ENCODE peak calls at places on chromosomes 6 and 20, in seven cellular contexts. One of them, this sample, is unnamed.

GRCh38 chr6:161804804-161805203 is 530.9 kb upstream of the AGPAT4 start:
- DNase-seq in astrocyte of the spinal cord: peak
- DNase-seq in GM13977: no peak
- DNase-seq in colonic mucosa: no peak
- DNase-seq in keratinocyte: no peak
- DNase-seq in tibial nerve: no peak
- DNase-seq in astrocyte of the cerebellum: peak
- DNase-seq in this sample: no peak

GRCh38 chr20:35207950-35208611 is 18.4 kb upstream of the MMP24 start:
- DNase-seq in astrocyte of the spinal cord: peak
- DNase-seq in GM13977: peak
- DNase-seq in colonic mucosa: peak
- DNase-seq in keratinocyte: no peak
- DNase-seq in tibial nerve: peak
- DNase-seq in astrocyte of the cerebellum: peak
- DNase-seq in this sample: peak

GRCh38 chr20:9789136-9789535 is 49.7 kb downstream of the PAK5 start:
- DNase-seq in astrocyte of the spinal cord: no peak
- DNase-seq in GM13977: no peak
- DNase-seq in colonic mucosa: no peak
- DNase-seq in keratinocyte: no peak
- DNase-seq in tibial nerve: no peak
- DNase-seq in astrocyte of the cerebellum: no peak
- DNase-seq in this sample: no peak

GRCh38 chr6:25774120-25774730 is 19.7 kb downstream of the SLC17A4 start:
- DNase-seq in astrocyte of the spinal cord: no peak
- DNase-seq in GM13977: no peak
- DNase-seq in colonic mucosa: no peak
- DNase-seq in keratinocyte: no peak
- DNase-seq in tibial nerve: no peak
- DNase-seq in astrocyte of the cerebellum: no peak
- DNase-seq in this sample: no peak

GRCh38 chr6:170147832-170148708 is 142.8 kb downstream of the DLL1 start:
- DNase-seq in astrocyte of the spinal cord: no peak
- DNase-seq in GM13977: no peak
- DNase-seq in colonic mucosa: no peak
- DNase-seq in keratinocyte: no peak
- DNase-seq in tibial nerve: no peak
- DNase-seq in astrocyte of the cerebellum: no peak
- DNase-seq in this sample: peak

GRCh38 chr6:4973972-4974885 is 29.6 kb downstream of the RPP40 start:
- DNase-seq in astrocyte of the spinal cord: peak
- DNase-seq in GM13977: no peak
- DNase-seq in colonic mucosa: no peak
- DNase-seq in keratinocyte: no peak
- DNase-seq in tibial nerve: peak
- DNase-seq in astrocyte of the cerebellum: peak
- DNase-seq in this sample: no peak

GRCh38 chr20:63461364-63461763 is 11.1 kb downstream of the KCNQ2 start:
- DNase-seq in astrocyte of the spinal cord: no peak
- DNase-seq in GM13977: no peak
- DNase-seq in colonic mucosa: no peak
- DNase-seq in keratinocyte: no peak
- DNase-seq in tibial nerve: no peak
- DNase-seq in astrocyte of the cerebellum: no peak
- DNase-seq in this sample: no peak

GRCh38 chr20:58048096-58048702 is 180.3 kb downstream of the ANKRD60 start:
- DNase-seq in astrocyte of the spinal cord: peak
- DNase-seq in GM13977: no peak
- DNase-seq in colonic mucosa: no peak
- DNase-seq in keratinocyte: peak
- DNase-seq in tibial nerve: no peak
- DNase-seq in astrocyte of the cerebellum: peak
- DNase-seq in this sample: no peak

GRCh38 chr6:21665436-21666199 is 72.1 kb downstream of the SOX4 start:
- DNase-seq in astrocyte of the spinal cord: no peak
- DNase-seq in GM13977: peak
- DNase-seq in colonic mucosa: peak
- DNase-seq in keratinocyte: no peak
- DNase-seq in tibial nerve: no peak
- DNase-seq in astrocyte of the cerebellum: no peak
- DNase-seq in this sample: no peak

DNA sequence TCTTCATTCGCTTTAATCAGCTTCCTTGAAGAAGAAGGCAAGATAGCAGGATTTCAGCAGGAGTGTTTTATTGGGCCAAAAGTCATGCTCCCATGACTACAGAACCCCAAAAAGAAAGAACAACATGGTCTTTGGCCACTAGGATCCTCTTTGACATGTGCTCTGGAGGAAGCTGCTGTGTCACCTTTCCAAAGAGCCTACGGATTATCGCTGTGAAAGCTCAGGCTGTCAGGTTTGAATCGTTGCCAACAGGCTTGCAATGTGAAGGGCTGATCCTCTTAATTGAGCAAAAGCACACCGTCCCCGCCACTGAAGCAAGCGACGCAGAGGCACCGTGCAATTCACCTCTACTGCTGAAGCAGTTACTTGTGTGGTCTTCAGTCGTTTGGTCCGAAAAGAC is 29.0 kb downstream of the MYLIP start:
- DNase-seq in astrocyte of the spinal cord: no peak
- DNase-seq in GM13977: no peak
- DNase-seq in colonic mucosa: no peak
- DNase-seq in keratinocyte: no peak
- DNase-seq in tibial nerve: no peak
- DNase-seq in astrocyte of the cerebellum: no peak
- DNase-seq in this sample: no peak
- TF ChIP-seq CTCF in astrocyte of the spinal cord: no peak
- TF ChIP-seq CTCF in GM13977: no peak
- TF ChIP-seq CTCF in colonic mucosa: no peak
- TF ChIP-seq CTCF in keratinocyte: no peak
- TF ChIP-seq CTCF in tibial nerve: no peak
- TF ChIP-seq CTCF in astrocyte of the cerebellum: no peak
- TF ChIP-seq CTCF in this sample: no peak

GRCh38 chr6:77880501-77880900 is 227.7 kb downstream of the MEI4 start:
- DNase-seq in astrocyte of the spinal cord: peak
- DNase-seq in GM13977: no peak
- DNase-seq in colonic mucosa: no peak
- DNase-seq in keratinocyte: no peak
- DNase-seq in tibial nerve: no peak
- DNase-seq in astrocyte of the cerebellum: peak
- DNase-seq in this sample: no peak
- TF ChIP-seq CTCF in astrocyte of the spinal cord: no peak
- TF ChIP-seq CTCF in GM13977: no peak
- TF ChIP-seq CTCF in colonic mucosa: no peak
- TF ChIP-seq CTCF in keratinocyte: no peak
- TF ChIP-seq CTCF in tibial nerve: no peak
- TF ChIP-seq CTCF in astrocyte of the cerebellum: no peak
- TF ChIP-seq CTCF in this sample: no peak

DNA sequence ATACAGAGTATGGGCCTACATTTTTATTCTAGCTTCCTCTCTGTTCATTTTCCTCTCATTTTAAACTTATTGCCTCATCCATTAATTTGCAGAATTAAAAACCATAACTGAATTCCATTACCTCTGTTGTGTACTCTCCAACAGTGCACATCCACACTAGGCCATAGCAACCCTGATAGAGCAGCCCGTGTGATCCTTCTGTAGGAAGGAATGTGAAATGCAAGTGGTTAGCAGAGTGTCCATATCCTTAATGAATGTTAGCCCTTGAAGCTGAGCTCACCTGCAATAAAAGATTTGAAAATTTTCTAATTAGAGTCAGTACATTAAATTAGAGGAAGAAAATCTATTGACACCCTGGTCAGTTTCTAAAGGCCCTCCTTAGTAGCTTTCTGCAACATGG is 6.5 kb upstream of the GRIK2 start:
- DNase-seq in astrocyte of the spinal cord: no peak
- DNase-seq in GM13977: no peak
- DNase-seq in colonic mucosa: no peak
- DNase-seq in keratinocyte: no peak
- DNase-seq in tibial nerve: no peak
- DNase-seq in astrocyte of the cerebellum: no peak
- DNase-seq in this sample: no peak
- TF ChIP-seq CTCF in astrocyte of the spinal cord: peak
- TF ChIP-seq CTCF in GM13977: no peak
- TF ChIP-seq CTCF in colonic mucosa: no peak
- TF ChIP-seq CTCF in keratinocyte: peak
- TF ChIP-seq CTCF in tibial nerve: no peak
- TF ChIP-seq CTCF in astrocyte of the cerebellum: peak
- TF ChIP-seq CTCF in this sample: no peak

GRCh38 chr6:133187657-133188453 is 53.3 kb upstream of the EYA4 start:
- DNase-seq in astrocyte of the spinal cord: peak
- DNase-seq in GM13977: no peak
- DNase-seq in colonic mucosa: no peak
- DNase-seq in keratinocyte: no peak
- DNase-seq in tibial nerve: no peak
- DNase-seq in astrocyte of the cerebellum: peak
- DNase-seq in this sample: no peak

GRCh38 chr6:133183691-133184090 is 57.5 kb upstream of the EYA4 start:
- DNase-seq in astrocyte of the spinal cord: no peak
- DNase-seq in GM13977: no peak
- DNase-seq in colonic mucosa: no peak
- DNase-seq in keratinocyte: no peak
- DNase-seq in tibial nerve: no peak
- DNase-seq in astrocyte of the cerebellum: no peak
- DNase-seq in this sample: no peak

GRCh38 chr6:133187114-133187513 is 54.0 kb upstream of the EYA4 start:
- DNase-seq in astrocyte of the spinal cord: no peak
- DNase-seq in GM13977: no peak
- DNase-seq in colonic mucosa: no peak
- DNase-seq in keratinocyte: no peak
- DNase-seq in tibial nerve: no peak
- DNase-seq in astrocyte of the cerebellum: no peak
- DNase-seq in this sample: no peak

GRCh38 chr6:133185731-133186130 is 55.4 kb upstream of the EYA4 start:
- DNase-seq in astrocyte of the spinal cord: no peak
- DNase-seq in GM13977: no peak
- DNase-seq in colonic mucosa: no peak
- DNase-seq in keratinocyte: no peak
- DNase-seq in tibial nerve: no peak
- DNase-seq in astrocyte of the cerebellum: no peak
- DNase-seq in this sample: no peak

GRCh38 chr6:133184798-133185380 is 56.3 kb upstream of the EYA4 start:
- DNase-seq in astrocyte of the spinal cord: peak
- DNase-seq in GM13977: no peak
- DNase-seq in colonic mucosa: no peak
- DNase-seq in keratinocyte: no peak
- DNase-seq in tibial nerve: no peak
- DNase-seq in astrocyte of the cerebellum: peak
- DNase-seq in this sample: no peak
- TF ChIP-seq CTCF in astrocyte of the spinal cord: peak
- TF ChIP-seq CTCF in GM13977: peak
- TF ChIP-seq CTCF in colonic mucosa: peak
- TF ChIP-seq CTCF in keratinocyte: no peak
- TF ChIP-seq CTCF in tibial nerve: peak
- TF ChIP-seq CTCF in astrocyte of the cerebellum: peak
- TF ChIP-seq CTCF in this sample: peak

GRCh38 chr6:74284266-74284665 is 588.3 kb downstream of the CD109 start:
- DNase-seq in astrocyte of the spinal cord: no peak
- DNase-seq in GM13977: no peak
- DNase-seq in colonic mucosa: no peak
- DNase-seq in keratinocyte: no peak
- DNase-seq in tibial nerve: no peak
- DNase-seq in astrocyte of the cerebellum: no peak
- DNase-seq in this sample: no peak

GRCh38 chr6:74282143-74282689 is 586.2 kb downstream of the CD109 start:
- DNase-seq in astrocyte of the spinal cord: no peak
- DNase-seq in GM13977: no peak
- DNase-seq in colonic mucosa: no peak
- DNase-seq in keratinocyte: no peak
- DNase-seq in tibial nerve: no peak
- DNase-seq in astrocyte of the cerebellum: no peak
- DNase-seq in this sample: no peak

GRCh38 chr6:74277749-74278148 is 581.7 kb downstream of the CD109 start:
- DNase-seq in astrocyte of the spinal cord: peak
- DNase-seq in GM13977: no peak
- DNase-seq in colonic mucosa: no peak
- DNase-seq in keratinocyte: no peak
- DNase-seq in tibial nerve: no peak
- DNase-seq in astrocyte of the cerebellum: peak
- DNase-seq in this sample: no peak

GRCh38 chr6:74280130-74280692 is 584.2 kb downstream of the CD109 start:
- DNase-seq in astrocyte of the spinal cord: no peak
- DNase-seq in GM13977: no peak
- DNase-seq in colonic mucosa: no peak
- DNase-seq in keratinocyte: no peak
- DNase-seq in tibial nerve: peak
- DNase-seq in astrocyte of the cerebellum: no peak
- DNase-seq in this sample: no peak
- TF ChIP-seq CTCF in astrocyte of the spinal cord: peak
- TF ChIP-seq CTCF in GM13977: no peak
- TF ChIP-seq CTCF in colonic mucosa: no peak
- TF ChIP-seq CTCF in keratinocyte: peak
- TF ChIP-seq CTCF in tibial nerve: peak
- TF ChIP-seq CTCF in astrocyte of the cerebellum: no peak
- TF ChIP-seq CTCF in this sample: no peak

GRCh38 chr20:51335329-51335841 is 207.1 kb downstream of the NFATC2 start:
- DNase-seq in astrocyte of the spinal cord: peak
- DNase-seq in GM13977: peak
- DNase-seq in colonic mucosa: no peak
- DNase-seq in keratinocyte: peak
- DNase-seq in tibial nerve: no peak
- DNase-seq in astrocyte of the cerebellum: peak
- DNase-seq in this sample: peak
- TF ChIP-seq CTCF in astrocyte of the spinal cord: peak
- TF ChIP-seq CTCF in GM13977: no peak
- TF ChIP-seq CTCF in colonic mucosa: no peak
- TF ChIP-seq CTCF in keratinocyte: peak
- TF ChIP-seq CTCF in tibial nerve: no peak
- TF ChIP-seq CTCF in astrocyte of the cerebellum: no peak
- TF ChIP-seq CTCF in this sample: no peak

GRCh38 chr6:135423649-135424128 is 73.9 kb downstream of the AHI1 start:
- DNase-seq in astrocyte of the spinal cord: peak
- DNase-seq in GM13977: peak
- DNase-seq in colonic mucosa: no peak
- DNase-seq in keratinocyte: peak
- DNase-seq in tibial nerve: no peak
- DNase-seq in astrocyte of the cerebellum: peak
- DNase-seq in this sample: peak
- TF ChIP-seq CTCF in astrocyte of the spinal cord: peak
- TF ChIP-seq CTCF in GM13977: peak
- TF ChIP-seq CTCF in colonic mucosa: peak
- TF ChIP-seq CTCF in keratinocyte: no peak
- TF ChIP-seq CTCF in tibial nerve: peak
- TF ChIP-seq CTCF in astrocyte of the cerebellum: peak
- TF ChIP-seq CTCF in this sample: peak

This sample was measured in GM10248.